ENCODE peak calls at places on chromosomes 16 and 17, in five cellular contexts. P, B, L, F and H are unnamed samples.

GRCh38 chr16:83513006-83513755 is 294.6 kb upstream of the HSBP1 start:
- DNase-seq in B (no peak), L (no peak), F (no peak), P (no peak), H (no peak)

GRCh38 chr17:19650826-19651225 is 2.3 kb downstream of the ALDH3A2 start:
- DNase-seq in L (no peak), P (no peak), B (no peak), F (no peak), H (no peak)

GRCh38 chr17:5892897-5893656 is 177.1 kb upstream of the WSCD1 start:
- DNase-seq in L (no peak), F (no peak), B (no peak), P (no peak), H (no peak)

GRCh38 chr17:78672880-78673371 is 95.7 kb upstream of the DNAH17 start:
- DNase-seq in L (no peak), B (no peak), F (no peak), P (no peak), H (no peak)

GRCh38 chr16:86089986-86090385 is 191.0 kb downstream of the IRF8 start:
- DNase-seq in L (no peak), F (peak), P (no peak), B (no peak), H (no peak)

GRCh38 chr17:35002876-35003551 is 22.7 kb downstream of the LIG3 start:
- DNase-seq in F (no peak), P (no peak), L (no peak), B (no peak), H (no peak)

GRCh38 chr16:57008440-57008839 is 19.1 kb downstream of the NLRC5 start:
- DNase-seq in B (no peak), F (no peak), P (no peak), L (no peak), H (no peak)

GRCh38 chr16:87971933-87972332 is 20.7 kb downstream of the BANP start:
- DNase-seq in P (no peak), L (no peak), F (no peak), B (no peak), H (peak)

GRCh38 chr16:90019543-90020259 is 445 bp upstream of the DBNDD1 start:
- DNase-seq in P (peak), F (no peak), B (peak), L (peak), H (peak)

GRCh38 chr17:79619196-79619595 is 8.3 kb upstream of the RBFOX3 start:
- DNase-seq in B (no peak), F (no peak), L (no peak), P (no peak), H (no peak)

GRCh38 chr17:36930501-36930900 is 6.8 kb upstream of the LHX1 start:
- DNase-seq in B (no peak), L (no peak), F (no peak), P (no peak), H (no peak)

GRCh38 chr16:17972460-17972943 is 364.0 kb downstream of the NPIPA8 start:
- DNase-seq in B (no peak), F (no peak), L (no peak), P (no peak), H (no peak)

GRCh38 chr16:65739518-65739917 is 617.7 kb upstream of the CDH11 start:
- DNase-seq in B (no peak), F (no peak), P (no peak), L (no peak), H (no peak)

GRCh38 chr17:10226930-10227695 is 28.7 kb upstream of the GAS7 start:
- DNase-seq in F (no peak), B (peak), L (peak), P (peak), H (peak)

GRCh38 chr17:50154604-50155003 is 4.1 kb upstream of the PPP1R9B start:
- DNase-seq in L (no peak), F (no peak), B (no peak), P (no peak), H (no peak)

GRCh38 chr16:85610059-85610445 is 3.1 kb upstream of the GSE1 start:
- DNase-seq in P (no peak), L (no peak), F (no peak), B (no peak), H (no peak)

GRCh38 chr17:61399131-61400057 is at the start of gene TBX2:
- DNase-seq in F (no peak), B (peak), L (no peak), P (peak), H (peak)

GRCh38 chr17:17725853-17726720 is 44.8 kb downstream of the RAI1 start:
- DNase-seq in L (no peak), B (no peak), F (no peak), P (no peak), H (no peak)

GRCh38 chr17:37769050-37769449 is 24.2 kb upstream of the HNF1B start:
- DNase-seq in B (no peak), F (no peak), P (no peak), L (no peak), H (no peak)

GRCh38 chr16:11797957-11798299 is 870 bp upstream of the ZC3H7A start:
- DNase-seq in L (no peak), F (no peak), B (no peak), P (no peak), H (peak)

GRCh38 chr16:56948234-56948633 is 13.5 kb upstream of the CETP start:
- DNase-seq in P (no peak), B (no peak), F (no peak), L (no peak), H (no peak)

GRCh38 chr17:9233271-9233599 is 211.9 kb downstream of the NTN1 start:
- DNase-seq in B (no peak), F (no peak), L (no peak), P (no peak), H (no peak)

GRCh38 chr17:34366529-34367107 is 3.6 kb upstream of the CCL1 start:
- DNase-seq in P (no peak), B (no peak), F (no peak), L (no peak), H (no peak)

GRCh38 chr16:85137323-85138072 is 25.2 kb upstream of the CIBAR2 start:
- DNase-seq in B (no peak), P (peak), L (peak), F (no peak), H (no peak)

GRCh38 chr17:1156864-1157263 is 22.9 kb downstream of the ABR start:
- DNase-seq in L (no peak), F (no peak), B (no peak), P (no peak), H (no peak)

GRCh38 chr16:30112197-30113030 is 923 bp downstream of the GDPD3 start:
- DNase-seq in B (peak), F (no peak), L (peak), P (peak), H (peak)

GRCh38 chr17:75094871-75095399 is 7.2 kb downstream of the SLC16A5 start:
- DNase-seq in P (no peak), F (no peak), B (no peak), L (no peak), H (no peak)

GRCh38 chr17:35238817-35239216 is 4.1 kb upstream of the SLFN5 start:
- DNase-seq in P (no peak), F (no peak), B (no peak), L (no peak), H (peak)

GRCh38 chr16:58474296-58474695 is 25.6 kb upstream of the NDRG4 start:
- DNase-seq in B (no peak), F (no peak), P (no peak), L (no peak), H (no peak)

GRCh38 chr17:56688151-56688550 is 94.7 kb downstream of the NOG start:
- DNase-seq in L (no peak), P (no peak), F (no peak), B (no peak), H (no peak)

GRCh38 chr17:17781591-17782424 is 55.0 kb downstream of the SREBF1 start:
- DNase-seq in P (no peak), B (peak), L (no peak), F (no peak), H (peak)

GRCh38 chr16:85699628-85700027 is 10.9 kb upstream of the GINS2 start:
- DNase-seq in F (no peak), L (no peak), B (no peak), P (no peak), H (no peak)

GRCh38 chr16:66610111-66610820 is 5.8 kb downstream of the CMTM3 start:
- DNase-seq in L (no peak), B (no peak), F (no peak), P (no peak), H (no peak)

GRCh38 chr17:44324571-44325275 is at the start of gene SLC25A39:
- DNase-seq in P (peak), L (peak), F (no peak), B (peak), H (peak)
- TF ChIP-seq JUNB in P (no peak), L (no peak), F (no peak), B (no peak), H (no peak)

DNA sequence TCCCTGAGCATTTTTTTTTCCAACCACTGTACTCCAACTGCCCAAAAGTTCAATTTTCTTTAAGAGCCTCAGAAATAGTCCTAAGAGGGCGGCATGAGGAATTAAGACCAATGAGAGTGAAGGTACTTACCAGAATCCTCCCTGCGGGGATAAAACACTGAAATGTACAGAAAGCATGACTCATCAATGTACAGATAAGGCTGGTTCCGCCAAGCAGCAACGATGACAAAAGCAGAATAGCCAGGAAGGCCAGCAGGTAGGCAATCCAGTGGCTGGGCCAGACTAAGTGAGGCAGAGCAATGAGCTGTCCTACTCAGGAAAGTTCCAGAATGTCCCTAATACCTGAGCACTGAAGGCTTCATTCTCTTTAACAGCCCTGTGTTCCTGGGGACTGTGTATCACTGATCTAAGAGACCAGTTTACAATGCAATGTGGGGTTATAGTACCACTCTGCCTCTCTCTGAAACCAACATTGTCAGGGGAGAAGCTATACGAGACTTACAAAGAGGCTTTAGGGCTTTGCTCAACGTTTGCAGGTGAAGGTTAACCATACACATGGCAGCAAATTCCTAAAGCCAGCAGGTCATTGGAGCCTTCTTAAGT is 11.0 kb upstream of the GPR139 start:
- DNase-seq in L (peak), P (peak), B (no peak), F (no peak), H (peak)
- TF ChIP-seq JUNB in L (peak), P (no peak), B (no peak), F (no peak), H (no peak)

GRCh38 chr17:39751637-39752036 is 13.9 kb downstream of the GRB7 start:
- DNase-seq in P (no peak), B (no peak), L (no peak), F (no peak), H (no peak)

GRCh38 chr17:39752241-39752831 is 14.6 kb downstream of the GRB7 start:
- DNase-seq in F (no peak), L (no peak), B (peak), P (no peak), H (no peak)

GRCh38 chr17:39754958-39755549 is 17.3 kb downstream of the GRB7 start:
- DNase-seq in F (no peak), P (no peak), L (no peak), B (peak), H (no peak)

GRCh38 chr17:39754161-39754957 is 16.6 kb downstream of the GRB7 start:
- DNase-seq in P (peak), L (peak), B (peak), F (peak), H (peak)

GRCh38 chr17:39753514-39754160 is 15.9 kb downstream of the GRB7 start:
- DNase-seq in P (no peak), F (no peak), B (peak), L (peak), H (no peak)
- TF ChIP-seq JUNB in P (no peak), F (no peak), B (no peak), L (no peak), H (no peak)

GRCh38 chr17:28325221-28325620 is 6.2 kb downstream of the TMEM97 start:
- DNase-seq in P (no peak), L (no peak), B (no peak), F (no peak), H (no peak)
- TF ChIP-seq JUNB in P (no peak), L (no peak), B (no peak), F (no peak), H (no peak)

DNA sequence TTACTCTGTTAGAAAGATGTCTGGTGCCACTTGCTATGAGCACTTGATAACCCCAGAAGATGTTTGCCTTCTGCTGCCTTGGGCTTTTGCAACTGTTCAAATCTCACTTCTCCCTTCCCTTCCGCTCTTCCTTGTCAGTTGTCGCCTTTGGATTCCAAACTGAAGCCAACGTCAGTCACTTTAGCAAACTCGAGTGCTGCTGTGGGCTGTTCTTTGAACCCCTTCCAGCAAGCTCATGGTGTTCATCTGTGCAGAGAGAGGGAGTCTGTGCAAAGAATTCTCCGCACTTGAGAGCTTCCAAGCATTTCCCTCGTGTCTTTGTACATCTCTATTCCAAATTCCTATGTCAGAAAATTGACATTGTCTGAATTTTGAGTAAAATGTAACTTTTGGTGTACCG is 879.4 kb downstream of the CDH11 start:
- DNase-seq in F (no peak), L (no peak), B (no peak), P (no peak), H (no peak)
- TF ChIP-seq JUNB in F (no peak), L (no peak), B (no peak), P (no peak), H (no peak)

DNA sequence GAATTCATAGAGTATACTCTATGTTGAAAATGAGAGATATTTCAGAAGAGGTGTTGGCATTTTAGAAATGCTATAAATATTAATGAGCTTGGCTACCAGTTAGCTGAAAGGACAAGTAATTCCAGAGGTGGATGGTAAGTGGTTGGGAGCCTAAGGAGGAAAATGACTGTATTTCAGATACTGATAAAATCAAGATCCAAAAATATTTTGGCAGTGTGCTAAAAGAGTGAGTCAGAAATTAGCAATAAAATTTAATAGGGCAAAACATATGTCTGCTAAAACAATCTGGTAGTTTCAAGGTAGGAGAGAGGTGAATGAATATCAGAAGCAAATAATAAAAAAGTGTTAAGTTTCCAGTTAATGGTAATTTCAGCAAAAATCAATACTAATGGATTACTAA is 1287.9 kb downstream of the CDH8 start:
- DNase-seq in P (no peak), F (no peak), B (no peak), L (no peak), H (no peak)
- TF ChIP-seq JUNB in P (no peak), F (no peak), B (no peak), L (no peak), H (no peak)

DNA sequence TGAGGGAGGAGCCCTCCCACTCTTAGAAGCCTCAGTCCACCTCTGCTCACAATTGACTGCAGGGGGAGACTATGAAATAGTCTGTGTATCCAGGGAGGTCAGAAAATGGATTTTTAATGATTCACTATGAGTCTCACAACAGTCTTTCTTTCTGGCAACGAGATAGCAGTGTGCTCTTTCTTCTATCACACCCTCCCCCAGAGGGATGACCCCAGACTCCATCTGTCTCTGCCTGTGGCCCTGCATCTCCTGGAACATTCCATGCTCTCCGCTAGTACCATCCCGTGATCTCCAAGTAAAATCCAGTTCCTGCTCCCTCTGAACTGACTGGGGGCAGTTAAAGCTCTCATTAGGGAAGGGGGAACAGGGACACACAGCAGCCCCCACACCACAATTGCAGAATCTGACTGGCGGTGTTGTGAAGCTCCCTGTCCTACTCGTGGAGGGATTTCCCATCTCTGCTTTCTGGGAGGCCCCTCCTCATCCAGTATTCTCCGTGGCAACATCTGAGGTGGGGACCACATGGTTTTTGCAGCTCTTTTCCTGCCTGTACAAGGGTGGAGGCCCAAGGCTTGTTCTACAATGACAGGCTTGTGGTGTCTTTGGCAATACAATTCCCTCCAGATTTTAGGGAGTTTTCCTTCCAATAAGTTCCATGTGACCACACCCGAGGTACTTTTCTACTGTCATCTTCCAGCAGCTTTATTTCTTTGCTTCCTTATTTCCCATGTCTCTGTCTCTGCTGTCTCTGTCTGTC is 19.5 kb downstream of the NATD1 start:
- DNase-seq in P (no peak), F (no peak), L (no peak), B (no peak), H (no peak)
- TF ChIP-seq JUNB in P (no peak), F (no peak), L (no peak), B (no peak), H (no peak)

GRCh38 chr16:50335198-50335958 is 33.4 kb downstream of the BRD7 start:
- DNase-seq in P (no peak), L (no peak), F (no peak), B (no peak), H (no peak)
- TF ChIP-seq JUNB in P (no peak), L (no peak), F (no peak), B (no peak), H (no peak)

GRCh38 chr17:70208080-70208794 is 38.9 kb downstream of the KCNJ2 start:
- DNase-seq in F (peak), P (no peak), L (no peak), B (no peak), H (no peak)
- TF ChIP-seq JUNB in F (peak), P (no peak), L (no peak), B (no peak), H (no peak)